ENCODE peak calls at places on chromosomes 3 and 15, in seven cellular contexts. G is stimulated activated CD8-positive, alpha-beta memory T cell treated with anti-CD3 and anti-CD28 coated beads, Interleukin-7, amount 100 ng/mL, for 1 hour; S is fibroblast of mammary gland; T is A549; A is anterior cingulate cortex; L is mammary epithelial cell; F is T-helper 1 cell. Y is an unnamed sample.

GRCh38 chr3:69770976-69771634 is 31.8 kb downstream of the MITF start:
- DNase-seq in G (no peak), S (peak), T (no peak), A (no peak), L (peak), F (no peak), Y (no peak)

GRCh38 chr15:56749982-56750381 is 16.7 kb upstream of the ZNF280D start:
- DNase-seq in G (no peak), S (peak), T (no peak), A (no peak), L (no peak), F (no peak), Y (no peak)

GRCh38 chr15:38169982-38170381 is 82.7 kb upstream of the SPRED1 start:
- DNase-seq in G (no peak), S (peak), T (no peak), A (no peak), L (no peak), F (no peak), Y (no peak)

GRCh38 chr3:81419196-81419595 is 342.2 kb downstream of the GBE1 start:
- DNase-seq in G (no peak), S (peak), T (peak), A (no peak), L (no peak), F (no peak), Y (no peak)

GRCh38 chr15:66298803-66299251 is 5.5 kb downstream of the DIS3L start:
- DNase-seq in G (no peak), S (no peak), T (no peak), A (no peak), L (no peak), F (no peak), Y (peak)

GRCh38 chr15:80789296-80789695 is 10.1 kb downstream of the CEMIP start:
- DNase-seq in G (no peak), S (peak), T (no peak), A (no peak), L (no peak), F (no peak), Y (no peak)

GRCh38 chr3:81406318-81406717 is 355.1 kb downstream of the GBE1 start:
- DNase-seq in G (no peak), S (no peak), T (no peak), A (no peak), L (no peak), F (no peak), Y (no peak)

GRCh38 chr15:79952329-79952728 is 18.7 kb downstream of the BCL2A1 start:
- DNase-seq in G (no peak), S (no peak), T (no peak), A (no peak), L (no peak), F (no peak), Y (no peak)

GRCh38 chr3:187994221-187995085 is 159.5 kb upstream of the LPP start:
- DNase-seq in G (no peak), S (peak), T (no peak), A (no peak), L (peak), F (no peak), Y (no peak)

GRCh38 chr15:69082041-69082502 is 67.6 kb downstream of the NOX5 start:
- DNase-seq in G (no peak), S (peak), T (no peak), A (no peak), L (peak), F (no peak), Y (no peak)

GRCh38 chr3:4492240-4493007 is 724 bp upstream of the ITPR1 start:
- DNase-seq in G (no peak), S (peak), T (peak), A (peak), L (peak), F (peak), Y (peak)

GRCh38 chr3:107431298-107432012 is 54.2 kb downstream of the CCDC54 start:
- DNase-seq in G (no peak), S (peak), T (peak), A (peak), L (peak), F (peak), Y (peak)

GRCh38 chr3:58537412-58538301 is 667 bp upstream of the ACOX2 start:
- DNase-seq in G (no peak), S (peak), T (no peak), A (no peak), L (no peak), F (no peak), Y (peak)

GRCh38 chr3:23966308-23966707 is 21.2 kb downstream of the NR1D2 start:
- DNase-seq in G (no peak), S (peak), T (no peak), A (no peak), L (no peak), F (no peak), Y (no peak)

GRCh38 chr3:48826451-48826850 is 21.2 kb downstream of the PRKAR2A start:
- DNase-seq in G (no peak), S (peak), T (no peak), A (no peak), L (no peak), F (no peak), Y (no peak)

GRCh38 chr3:40309925-40310635 is 573 bp downstream of the EIF1B start:
- DNase-seq in G (no peak), S (peak), T (peak), A (peak), L (peak), F (no peak), Y (peak)

GRCh38 chr3:59866076-59866475 is 816.3 kb upstream of the CFAP20DC start:
- DNase-seq in G (no peak), S (no peak), T (no peak), A (no peak), L (peak), F (no peak), Y (no peak)

GRCh38 chr3:114903213-114903612 is 243.9 kb downstream of the ZBTB20 start:
- DNase-seq in G (no peak), S (no peak), T (no peak), A (no peak), L (no peak), F (no peak), Y (no peak)

GRCh38 chr3:195907730-195908438 is 467 bp downstream of the TNK2 start:
- DNase-seq in G (peak), S (no peak), T (peak), A (no peak), L (peak), F (peak), Y (no peak)

GRCh38 chr15:77017761-77018720 is 23.1 kb downstream of the PSTPIP1 start:
- DNase-seq in G (no peak), S (no peak), T (no peak), A (no peak), L (no peak), F (no peak), Y (no peak)

GRCh38 chr3:176566757-176567156 is 630.5 kb downstream of the TBL1XR1 start:
- DNase-seq in G (no peak), S (no peak), T (no peak), A (no peak), L (no peak), F (no peak), Y (no peak)

GRCh38 chr15:90114451-90114901 is 12.2 kb upstream of the IDH2 start:
- DNase-seq in G (no peak), S (peak), T (peak), A (no peak), L (no peak), F (no peak), Y (no peak)

GRCh38 chr3:106176734-106177133 is 307.9 kb upstream of the CBLB start:
- DNase-seq in G (peak), S (peak), T (no peak), A (no peak), L (no peak), F (no peak), Y (no peak)

GRCh38 chr15:90584841-90585240 is 55.1 kb downstream of the CRTC3 start:
- DNase-seq in G (no peak), S (no peak), T (no peak), A (no peak), L (no peak), F (no peak), Y (no peak)

GRCh38 chr15:79962178-79962577 is 8.8 kb downstream of the BCL2A1 start:
- DNase-seq in G (no peak), S (no peak), T (no peak), A (no peak), L (no peak), F (no peak), Y (no peak)

GRCh38 chr15:63189955-63190691 is 717 bp downstream of the RAB8B start:
- DNase-seq in G (no peak), S (no peak), T (no peak), A (no peak), L (no peak), F (no peak), Y (no peak)

GRCh38 chr3:71152892-71153265 is 430.6 kb downstream of the FOXP1 start:
- DNase-seq in G (no peak), S (no peak), T (no peak), A (no peak), L (no peak), F (no peak), Y (no peak)

GRCh38 chr15:80403712-80404056 is 498 bp upstream of the ARNT2 start:
- DNase-seq in G (no peak), S (no peak), T (peak), A (peak), L (no peak), F (no peak), Y (peak)

GRCh38 chr15:37101634-37102314 is 1.4 kb upstream of the MEIS2 start:
- DNase-seq in G (no peak), S (peak), T (peak), A (peak), L (peak), F (no peak), Y (peak)

GRCh38 chr15:29262738-29263137 is 6.9 kb downstream of the NSMCE3 start:
- DNase-seq in G (no peak), S (no peak), T (no peak), A (no peak), L (no peak), F (no peak), Y (no peak)

GRCh38 chr15:62241135-62241770 is 76.2 kb upstream of the C2CD4B start:
- DNase-seq in G (no peak), S (peak), T (peak), A (no peak), L (peak), F (no peak), Y (peak)

GRCh38 chr15:33311312-33311971 is 675 bp downstream of the RYR3 start:
- DNase-seq in G (no peak), S (no peak), T (no peak), A (no peak), L (no peak), F (no peak), Y (no peak)

GRCh38 chr3:183946037-183946436 is 61.4 kb upstream of the PARL start:
- DNase-seq in G (no peak), S (no peak), T (no peak), A (no peak), L (no peak), F (no peak), Y (no peak)

GRCh38 chr15:66505430-66505811 is 295 bp downstream of the ZWILCH start:
- DNase-seq in G (no peak), S (peak), T (no peak), A (no peak), L (no peak), F (no peak), Y (no peak)

GRCh38 chr15:65836665-65837064 is 32.6 kb upstream of the RAB11A start:
- DNase-seq in G (no peak), S (no peak), T (no peak), A (no peak), L (no peak), F (no peak), Y (no peak)

GRCh38 chr3:112546216-112546759 is 15.5 kb downstream of the ATG3 start:
- DNase-seq in G (no peak), S (no peak), T (no peak), A (no peak), L (peak), F (no peak), Y (no peak)

GRCh38 chr3:65953301-65953812 is 85.4 kb downstream of the MAGI1 start:
- DNase-seq in G (no peak), S (no peak), T (no peak), A (no peak), L (peak), F (no peak), Y (peak)

GRCh38 chr3:133591271-133591742 is 17.8 kb downstream of the CDV3 start:
- DNase-seq in G (no peak), S (peak), T (no peak), A (no peak), L (peak), F (no peak), Y (no peak)

GRCh38 chr3:40267940-40268707 is 41.4 kb upstream of the EIF1B start:
- DNase-seq in G (no peak), S (peak), T (no peak), A (no peak), L (no peak), F (no peak), Y (no peak)

GRCh38 chr3:142022381-142022780 is 127.0 kb downstream of the TFDP2 start:
- DNase-seq in G (no peak), S (peak), T (peak), A (no peak), L (no peak), F (no peak), Y (no peak)

Y was measured in pancreas.